ENCODE peak calls at places on chromosomes 2 and 18, in six cellular contexts. X is CD8-positive, alpha-beta T cell; B is heart left ventricle; W is choroid plexus epithelial cell; F is AG08395; C is mesothelial cell of epicardium. R is an unnamed sample.

GRCh38 chr18:47054369-47054768 is 18.9 kb upstream of the ELOA2 start:
- DNase-seq in X (no peak), B (no peak), W (peak), F (no peak), C (no peak), R (no peak)

GRCh38 chr2:20011276-20012031 is 1.0 kb downstream of the MATN3 start:
- DNase-seq in X (no peak), B (no peak), W (no peak), F (no peak), C (no peak), R (no peak)

GRCh38 chr2:149768320-149768799 is 180.8 kb upstream of the MMADHC start:
- DNase-seq in X (no peak), B (no peak), W (peak), F (peak), C (no peak), R (no peak)

GRCh38 chr2:54701029-54701428 is 22.4 kb upstream of the EML6 start:
- DNase-seq in X (no peak), B (no peak), W (no peak), F (no peak), C (no peak), R (no peak)

GRCh38 chr2:26521054-26521912 is 43.4 kb upstream of the OTOF start:
- DNase-seq in X (no peak), B (no peak), W (peak), F (peak), C (no peak), R (peak)

GRCh38 chr2:121135168-121135853 is 149.7 kb downstream of the TFCP2L1 start:
- DNase-seq in X (no peak), B (no peak), W (peak), F (no peak), C (no peak), R (no peak)

GRCh38 chr18:26540041-26540628 is 8.2 kb downstream of the KCTD1 start:
- DNase-seq in X (no peak), B (no peak), W (no peak), F (peak), C (no peak), R (no peak)

GRCh38 chr2:95348609-95349567 is 51.7 kb downstream of the KCNIP3 start:
- DNase-seq in X (no peak), B (no peak), W (peak), F (peak), C (peak), R (no peak)

GRCh38 chr2:216234106-216234505 is 125.0 kb downstream of the XRCC5 start:
- DNase-seq in X (no peak), B (no peak), W (no peak), F (no peak), C (no peak), R (no peak)

GRCh38 chr2:223979730-223980396 is 22.6 kb downstream of the MRPL44 start:
- DNase-seq in X (no peak), B (no peak), W (peak), F (no peak), C (no peak), R (no peak)

GRCh38 chr18:58241877-58242276 is 197.9 kb downstream of the NEDD4L start:
- DNase-seq in X (no peak), B (no peak), W (peak), F (peak), C (no peak), R (no peak)

GRCh38 chr2:15811367-15811766 is 129.0 kb upstream of the MYCN start:
- DNase-seq in X (no peak), B (no peak), W (no peak), F (no peak), C (no peak), R (no peak)

GRCh38 chr2:79952561-79952960 is 352.0 kb downstream of the LRRTM1 start:
- DNase-seq in X (no peak), B (no peak), W (no peak), F (no peak), C (no peak), R (no peak)

GRCh38 chr18:79979843-79980242 is 8.5 kb downstream of the TXNL4A start:
- DNase-seq in X (no peak), B (no peak), W (no peak), F (no peak), C (no peak), R (no peak)

GRCh38 chr18:42182728-42183700 is 228.0 kb downstream of the PIK3C3 start:
- DNase-seq in X (no peak), B (no peak), W (no peak), F (peak), C (no peak), R (no peak)

GRCh38 chr2:37377187-37377532 is 32.7 kb downstream of the QPCT start:
- DNase-seq in X (no peak), B (no peak), W (no peak), F (peak), C (no peak), R (peak)

GRCh38 chr2:165952600-165953210 is 871 bp downstream of the TTC21B start:
- DNase-seq in X (no peak), B (no peak), W (peak), F (no peak), C (no peak), R (peak)

GRCh38 chr2:36562245-36562644 is 35.7 kb downstream of the FEZ2 start:
- DNase-seq in X (no peak), B (no peak), W (peak), F (no peak), C (no peak), R (no peak)

GRCh38 chr18:48297139-48297538 is 112.0 kb downstream of the ZBTB7C start:
- DNase-seq in X (no peak), B (no peak), W (no peak), F (no peak), C (no peak), R (no peak)

GRCh38 chr18:65907281-65907680 is 156.5 kb downstream of the CDH7 start:
- DNase-seq in X (no peak), B (no peak), W (no peak), F (no peak), C (no peak), R (no peak)

GRCh38 chr18:74742573-74742972 is 144.9 kb downstream of the ZNF407 start:
- DNase-seq in X (no peak), B (no peak), W (no peak), F (peak), C (no peak), R (no peak)

GRCh38 chr2:204686415-204686814 is 141.1 kb downstream of the PARD3B start:
- DNase-seq in X (no peak), B (no peak), W (no peak), F (peak), C (no peak), R (no peak)

GRCh38 chr2:120735750-120736170 is at the start of gene GLI2:
- DNase-seq in X (no peak), B (peak), W (peak), F (peak), C (peak), R (peak)

GRCh38 chr2:26727641-26728561 is 35.4 kb downstream of the KCNK3 start:
- DNase-seq in X (peak), B (no peak), W (no peak), F (peak), C (no peak), R (no peak)

GRCh38 chr2:126717928-126718327 is 62.0 kb downstream of the GYPC start:
- DNase-seq in X (no peak), B (no peak), W (no peak), F (no peak), C (peak), R (no peak)

GRCh38 chr2:204967199-204967995 is 422.1 kb downstream of the PARD3B start:
- DNase-seq in X (peak), B (no peak), W (no peak), F (no peak), C (no peak), R (no peak)

GRCh38 chr2:30871980-30872789 is 64.9 kb upstream of the CAPN13 start:
- DNase-seq in X (no peak), B (no peak), W (no peak), F (no peak), C (no peak), R (no peak)

GRCh38 chr18:2846638-2847340 is at the start of gene EMILIN2:
- DNase-seq in X (peak), B (peak), W (peak), F (peak), C (peak), R (no peak)

GRCh38 chr2:72214429-72215143 is 66.9 kb upstream of the CYP26B1 start:
- DNase-seq in X (no peak), B (no peak), W (peak), F (peak), C (no peak), R (no peak)

GRCh38 chr18:45670281-45670962 is 53.6 kb upstream of the SLC14A1 start:
- DNase-seq in X (peak), B (no peak), W (peak), F (peak), C (no peak), R (peak)

GRCh38 chr2:212330263-212330662 is 208.3 kb downstream of the ERBB4 start:
- DNase-seq in X (no peak), B (no peak), W (no peak), F (no peak), C (no peak), R (no peak)

GRCh38 chr2:237603718-237604362 is 13.3 kb upstream of the RAB17 start:
- DNase-seq in X (peak), B (no peak), W (peak), F (peak), C (no peak), R (no peak)

GRCh38 chr2:204753841-204754240 is 208.6 kb downstream of the PARD3B start:
- DNase-seq in X (no peak), B (no peak), W (peak), F (no peak), C (no peak), R (peak)

R was measured in OCI-M1.